ENCODE peak calls at places on chromosomes 5 and 9, in seven cellular contexts. F, E, A, D, J, O and U are unnamed samples.

GRCh38 chr9:123763910-123764588 is 165.9 kb downstream of the DENND1A start:
- DNase-seq in F (no peak), E (no peak), A (no peak), D (no peak), J (no peak), O (no peak), U (no peak)

GRCh38 chr5:100682625-100683024 is 147.5 kb downstream of the FAM174A start:
- DNase-seq in F (no peak), E (no peak), A (no peak), D (no peak), J (no peak), O (no peak), U (no peak)

GRCh38 chr5:172065431-172066065 is 59.1 kb upstream of the FBXW11 start:
- DNase-seq in F (no peak), E (no peak), A (no peak), D (no peak), J (no peak), O (no peak), U (no peak)

GRCh38 chr9:100108572-100108971 is 9.5 kb downstream of the INVS start:
- DNase-seq in F (no peak), E (no peak), A (no peak), D (no peak), J (no peak), O (no peak), U (no peak)

GRCh38 chr5:158590936-158591863 is 508.5 kb downstream of the EBF1 start:
- DNase-seq in F (peak), E (no peak), A (no peak), D (no peak), J (no peak), O (no peak), U (no peak)

GRCh38 chr5:25713259-25713658 is 1068.5 kb upstream of the CDH10 start:
- DNase-seq in F (peak), E (no peak), A (no peak), D (no peak), J (no peak), O (no peak), U (no peak)

GRCh38 chr5:148033138-148033537 is 30.6 kb upstream of the SPINK5 start:
- DNase-seq in F (peak), E (no peak), A (no peak), D (no peak), J (no peak), O (no peak), U (no peak)

GRCh38 chr5:54115768-54116403 is 194.5 kb downstream of the ARL15 start:
- DNase-seq in F (no peak), E (no peak), A (no peak), D (no peak), J (no peak), O (no peak), U (no peak)

GRCh38 chr5:110665184-110665726 is 61.2 kb downstream of the TMEM232 start:
- DNase-seq in F (no peak), E (no peak), A (no peak), D (no peak), J (no peak), O (no peak), U (no peak)

GRCh38 chr9:89912605-89912953 is 307.8 kb downstream of the GADD45G start:
- DNase-seq in F (no peak), E (no peak), A (no peak), D (no peak), J (no peak), O (no peak), U (no peak)

GRCh38 chr5:111735829-111736228 is 21.2 kb downstream of the NREP start:
- DNase-seq in F (peak), E (no peak), A (no peak), D (no peak), J (peak), O (no peak), U (peak)

GRCh38 chr5:19739691-19740090 is 248.3 kb downstream of the CDH18 start:
- DNase-seq in F (no peak), E (no peak), A (no peak), D (no peak), J (no peak), O (no peak), U (no peak)

GRCh38 chr5:177507596-177508216 is 1.9 kb downstream of the DOK3 start:
- DNase-seq in F (no peak), E (no peak), A (no peak), D (no peak), J (no peak), O (no peak), U (no peak)

GRCh38 chr9:110926828-110927227 is 111.4 kb downstream of the LPAR1 start:
- DNase-seq in F (no peak), E (no peak), A (no peak), D (no peak), J (no peak), O (no peak), U (no peak)

GRCh38 chr5:173829826-173830225 is 58.3 kb upstream of the CPEB4 start:
- DNase-seq in F (no peak), E (no peak), A (no peak), D (no peak), J (no peak), O (no peak), U (peak)

GRCh38 chr5:8907168-8907868 is 638.6 kb downstream of the SEMA5A start:
- DNase-seq in F (no peak), E (no peak), A (no peak), D (no peak), J (no peak), O (no peak), U (no peak)

GRCh38 chr9:131090025-131090787 is 6.1 kb upstream of the AIF1L start:
- DNase-seq in F (no peak), E (no peak), A (no peak), D (no peak), J (no peak), O (no peak), U (no peak)

GRCh38 chr9:131092030-131092429 is 4.3 kb upstream of the AIF1L start:
- DNase-seq in F (no peak), E (no peak), A (no peak), D (no peak), J (no peak), O (no peak), U (no peak)

GRCh38 chr9:131094015-131094414 is 2.3 kb upstream of the AIF1L start:
- DNase-seq in F (no peak), E (no peak), A (no peak), D (no peak), J (no peak), O (no peak), U (no peak)

GRCh38 chr9:131092548-131093440 is 3.5 kb upstream of the AIF1L start:
- DNase-seq in F (no peak), E (no peak), A (no peak), D (no peak), J (no peak), O (no peak), U (no peak)

GRCh38 chr9:131091352-131091992 is 4.9 kb upstream of the AIF1L start:
- DNase-seq in F (no peak), E (no peak), A (no peak), D (no peak), J (no peak), O (no peak), U (no peak)
- H3K27ac ChIP-seq in F (no peak), E (no peak), A (no peak), D (no peak), J (no peak), O (no peak), U (no peak)

GRCh38 chr9:88716636-88717035 is 181.7 kb downstream of the NXNL2 start:
- DNase-seq in F (no peak), E (no peak), A (no peak), D (no peak), J (no peak), O (no peak), U (no peak)
- TF ChIP-seq CTCF in F (no peak), E (no peak), A (no peak), D (no peak), J (no peak), O (no peak), U (no peak)

GRCh38 chr5:98977723-98978122 is 48.9 kb upstream of the CHD1 start:
- DNase-seq in F (no peak), E (no peak), A (no peak), D (no peak), J (no peak), O (no peak), U (no peak)
- H3K4me3 ChIP-seq in F (no peak), E (no peak), A (no peak), D (no peak), J (no peak), O (no peak), U (no peak)

DNA sequence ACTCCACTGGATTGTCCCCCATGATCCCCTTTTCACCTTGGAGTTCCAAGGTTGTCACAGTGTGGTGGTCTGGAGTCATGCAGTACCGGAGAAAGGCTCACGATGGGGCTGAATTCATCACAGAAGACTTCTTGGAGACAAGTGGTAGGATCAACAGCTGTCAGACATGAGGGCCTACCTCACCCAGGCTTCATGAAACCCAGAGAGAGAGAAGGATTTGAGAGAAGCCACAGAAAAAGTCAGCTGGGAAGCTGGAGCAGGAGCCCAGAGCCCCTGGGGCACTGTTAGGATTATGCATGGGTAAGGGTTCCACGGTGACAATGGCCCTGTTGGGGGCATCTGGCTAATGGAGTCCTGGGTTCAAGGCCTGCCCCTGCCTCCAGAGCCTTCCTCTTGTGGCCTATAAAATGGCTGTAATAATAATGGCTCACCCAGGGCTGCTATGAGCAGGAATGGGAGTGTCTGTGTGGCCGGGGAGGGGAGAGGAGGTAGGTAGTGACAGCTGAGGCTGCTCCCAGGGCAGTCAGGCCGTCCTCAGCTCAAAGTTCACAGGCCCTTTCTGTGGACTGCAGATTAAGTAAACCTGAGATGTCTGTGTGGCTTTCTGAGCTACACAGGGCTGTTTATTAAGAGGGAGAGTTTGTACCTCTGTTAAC is 910 bp downstream of the TRIM14 start:
- DNase-seq in F (peak), E (no peak), A (no peak), D (peak), J (no peak), O (no peak), U (no peak)
- H3K27ac ChIP-seq in F (no peak), E (peak), A (peak), D (peak), J (no peak), O (peak), U (peak)